ENCODE peak calls at places on chromosomes 2 and 18, in six cellular contexts. E is pancreas, O is uterus, A is GM20000, F is AG09309, X is neural crest cell. Q is an unnamed sample.

GRCh38 chr18:48203961-48204666 is 205.1 kb downstream of the ZBTB7C start:
- DNase-seq in E (no peak), O (no peak), F (no peak), X (no peak), A (no peak), Q (no peak)

GRCh38 chr18:51867767-51868166 is 472.2 kb upstream of the DCC start:
- DNase-seq in E (no peak), A (no peak), F (no peak), O (no peak), X (peak), Q (peak)

GRCh38 chr2:11344956-11345671 is 678 bp upstream of the ROCK2 start:
- DNase-seq in A (no peak), O (peak), F (peak), X (peak), E (peak), Q (no peak)

GRCh38 chr18:32049393-32050161 is 31.0 kb downstream of the RNF125 start:
- DNase-seq in E (no peak), A (no peak), O (no peak), F (no peak), X (no peak), Q (no peak)

GRCh38 chr2:149858916-149859634 is 271.5 kb upstream of the MMADHC start:
- DNase-seq in E (no peak), O (no peak), X (no peak), F (peak), A (no peak), Q (no peak)

GRCh38 chr2:194363878-194364277 is 1293.1 kb upstream of the SLC39A10 start:
- DNase-seq in O (no peak), X (no peak), F (no peak), A (no peak), E (no peak), Q (no peak)

GRCh38 chr2:179818546-179818945 is 42.9 kb downstream of the ZNF385B start:
- DNase-seq in X (no peak), F (no peak), E (no peak), A (no peak), O (no peak), Q (no peak)

GRCh38 chr2:197159681-197160211 is 150.8 kb downstream of the ANKRD44 start:
- DNase-seq in F (no peak), O (no peak), X (no peak), A (no peak), E (no peak), Q (no peak)

GRCh38 chr2:133173224-133173623 is 395.0 kb downstream of the NCKAP5 start:
- DNase-seq in A (no peak), X (no peak), O (no peak), E (no peak), F (no peak), Q (no peak)

GRCh38 chr2:1789610-1790009 is 45.3 kb upstream of the PXDN start:
- DNase-seq in X (no peak), A (no peak), O (no peak), F (no peak), E (no peak), Q (no peak)

GRCh38 chr2:219684721-219685689 is 57.6 kb downstream of the SLC4A3 start:
- DNase-seq in E (peak), X (no peak), F (no peak), A (peak), O (peak), Q (peak)

GRCh38 chr2:96153991-96154431 is 8.8 kb upstream of the DUSP2 start:
- DNase-seq in F (no peak), E (no peak), A (no peak), O (no peak), X (no peak), Q (no peak)

GRCh38 chr2:100262555-100263320 is 59.6 kb downstream of the LONRF2 start:
- DNase-seq in X (peak), E (peak), A (peak), O (peak), F (no peak), Q (peak)

GRCh38 chr2:205040323-205040722 is 495.0 kb downstream of the PARD3B start:
- DNase-seq in E (no peak), X (no peak), A (no peak), O (no peak), F (no peak), Q (no peak)
- TF ChIP-seq CTCF in E (no peak), X (no peak), A (no peak), O (no peak), F (no peak), Q (no peak)

GRCh38 chr2:207300817-207301216 is 135.1 kb upstream of the KLF7 start:
- DNase-seq in F (no peak), A (no peak), E (no peak), O (no peak), X (no peak), Q (no peak)

GRCh38 chr2:207308519-207309224 is 142.9 kb upstream of the KLF7 start:
- DNase-seq in X (no peak), F (no peak), O (no peak), A (no peak), E (no peak), Q (no peak)

DNA sequence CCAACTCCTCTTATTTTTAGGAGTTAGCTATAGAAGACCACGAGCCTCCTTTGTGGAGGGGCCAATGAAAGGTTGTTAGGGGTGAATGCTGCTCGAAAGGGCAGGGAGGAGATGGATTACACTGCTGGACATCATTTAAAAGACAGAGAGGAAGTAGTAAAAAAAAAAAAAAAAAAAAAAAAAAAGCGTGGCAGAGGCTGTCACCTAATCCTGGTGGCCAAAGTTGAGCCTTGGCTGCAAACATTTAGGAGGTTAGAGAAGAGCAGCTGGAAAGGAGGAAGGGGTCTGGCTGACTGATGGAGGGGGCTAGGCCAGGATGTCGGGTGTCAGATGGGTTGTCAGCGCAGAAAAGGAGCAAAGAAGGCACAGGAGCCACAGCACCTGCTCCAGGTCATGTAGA is 139.1 kb upstream of the KLF7 start:
- DNase-seq in F (no peak), O (no peak), E (no peak), A (no peak), X (no peak), Q (no peak)
- TF ChIP-seq CTCF in F (no peak), O (no peak), E (no peak), A (no peak), X (no peak), Q (no peak)

GRCh38 chr2:125512313-125512712 is 1143.6 kb upstream of the GYPC start:
- DNase-seq in O (no peak), A (no peak), F (no peak), X (no peak), E (no peak), Q (no peak)

GRCh38 chr2:125516496-125517109 is 1139.4 kb upstream of the GYPC start:
- DNase-seq in A (peak), F (no peak), O (no peak), X (no peak), E (no peak), Q (peak)
- TF ChIP-seq CTCF in A (peak), F (peak), O (no peak), X (peak), E (no peak), Q (peak)

GRCh38 chr2:66095820-66096219 is 339.1 kb upstream of the MEIS1 start:
- DNase-seq in X (no peak), F (no peak), E (no peak), O (no peak), A (no peak), Q (no peak)
- TF ChIP-seq CTCF in X (peak), F (no peak), E (no peak), O (no peak), A (no peak), Q (no peak)

GRCh38 chr2:232721261-232721660 is 24.1 kb downstream of the GIGYF2 start:
- DNase-seq in E (no peak), F (no peak), X (no peak), A (no peak), O (no peak), Q (no peak)
- TF ChIP-seq CTCF in E (no peak), F (no peak), X (no peak), A (no peak), O (no peak), Q (no peak)

GRCh38 chr2:224608104-224608503 is 22.9 kb upstream of the CUL3 start:
- DNase-seq in E (no peak), F (no peak), X (no peak), O (no peak), A (no peak), Q (no peak)

GRCh38 chr2:224613543-224614317 is 28.6 kb upstream of the CUL3 start:
- DNase-seq in A (no peak), X (no peak), F (no peak), O (no peak), E (no peak), Q (no peak)

GRCh38 chr2:224612581-224612980 is 27.4 kb upstream of the CUL3 start:
- DNase-seq in F (no peak), X (no peak), O (no peak), A (no peak), E (no peak), Q (no peak)

DNA sequence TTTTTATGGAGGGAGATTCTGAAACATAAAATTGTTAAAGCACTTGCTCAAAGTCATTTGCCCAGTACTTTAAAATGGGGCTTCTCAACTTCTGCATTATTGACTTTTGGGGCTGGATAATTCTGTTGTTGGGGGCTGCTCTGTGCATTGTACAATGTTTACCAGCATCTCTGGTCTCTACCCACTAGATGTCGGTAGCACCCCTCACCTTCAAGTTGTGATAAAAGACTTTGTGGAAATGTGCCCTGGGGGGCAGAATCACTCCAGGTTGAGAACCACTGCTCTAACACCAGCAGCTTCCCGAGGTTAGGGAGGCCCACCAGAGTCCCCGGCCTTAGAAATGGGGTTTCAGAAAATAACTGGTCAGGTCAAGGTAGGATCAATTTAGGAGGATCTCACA is 26.8 kb upstream of the CUL3 start:
- DNase-seq in A (no peak), F (no peak), E (no peak), X (no peak), O (no peak), Q (no peak)
- TF ChIP-seq CTCF in A (no peak), F (no peak), E (no peak), X (no peak), O (no peak), Q (no peak)